ENCODE peak calls at places on chromosome 11, in five cellular contexts. M is bronchial epithelial cell, Q is GM12865, F is fibroblast of pulmonary artery, B is heart right ventricle. H is an unnamed sample.

GRCh38 chr11:34490304-34490703 is 23.3 kb downstream of the ELF5 start:
- DNase-seq in F (no peak), M (no peak), Q (no peak), B (no peak), H (no peak)

GRCh38 chr11:130601141-130601540 is 152.7 kb downstream of the ADAMTS15 start:
- DNase-seq in M (no peak), Q (peak), F (peak), B (peak), H (peak)

GRCh38 chr11:86888164-86888977 is 66.8 kb downstream of the FZD4 start:
- DNase-seq in Q (no peak), B (no peak), M (no peak), F (peak), H (peak)

GRCh38 chr11:11973361-11973800 is 35.0 kb downstream of the DKK3 start:
- DNase-seq in M (no peak), B (peak), Q (no peak), F (peak), H (peak)

GRCh38 chr11:72609045-72609444 is 65.2 kb downstream of the PDE2A start:
- DNase-seq in M (peak), B (no peak), Q (peak), F (peak), H (no peak)

GRCh38 chr11:6626971-6627761 is 7.9 kb upstream of the TPP1 start:
- DNase-seq in Q (no peak), B (peak), M (no peak), F (no peak), H (no peak)

GRCh38 chr11:75267171-75267970 is 26.8 kb downstream of the TPBGL start:
- DNase-seq in M (no peak), Q (no peak), F (no peak), B (no peak), H (no peak)

GRCh38 chr11:432501-433100 is 9.2 kb downstream of the ANO9 start:
- DNase-seq in Q (no peak), M (no peak), F (no peak), B (no peak), H (no peak)

GRCh38 chr11:95739108-95739507 is 50.5 kb downstream of the FAM76B start:
- DNase-seq in B (no peak), M (no peak), Q (no peak), F (no peak), H (no peak)

GRCh38 chr11:76574406-76574805 is 96.1 kb downstream of the LRRC32 start:
- DNase-seq in F (peak), B (no peak), M (no peak), Q (no peak), H (no peak)

GRCh38 chr11:235998-236773 is at the start of gene SIRT3:
- DNase-seq in B (peak), Q (peak), M (peak), F (peak), H (peak)

GRCh38 chr11:114137054-114137453 is 77.5 kb downstream of the ZBTB16 start:
- DNase-seq in M (no peak), B (no peak), F (no peak), Q (no peak), H (no peak)

GRCh38 chr11:13102575-13102840 is 93.4 kb downstream of the RASSF10 start:
- DNase-seq in F (no peak), B (no peak), Q (no peak), M (no peak), H (no peak)

GRCh38 chr11:68564261-68564660 is 103.7 kb downstream of the PPP6R3 start:
- DNase-seq in M (no peak), B (no peak), F (no peak), Q (no peak), H (no peak)

GRCh38 chr11:103053997-103054396 is 38.0 kb downstream of the DCUN1D5 start:
- DNase-seq in Q (no peak), M (no peak), F (no peak), B (no peak), H (no peak)

GRCh38 chr11:74220376-74220775 is 49.3 kb downstream of the PPME1 start:
- DNase-seq in F (peak), B (no peak), M (peak), Q (no peak), H (no peak)

GRCh38 chr11:93487032-93487483 is 56.1 kb downstream of the SMCO4 start:
- DNase-seq in F (no peak), M (no peak), Q (no peak), B (no peak), H (no peak)

GRCh38 chr11:66039765-66040164 is 9.2 kb downstream of the GAL3ST3 start:
- DNase-seq in F (no peak), B (no peak), M (no peak), Q (no peak), H (no peak)

GRCh38 chr11:106482920-106483761 is 405.7 kb downstream of the AASDHPPT start:
- DNase-seq in Q (no peak), B (no peak), M (peak), F (peak), H (no peak)

GRCh38 chr11:73875840-73876239 is 806 bp downstream of the COA4 start:
- DNase-seq in F (no peak), B (no peak), M (no peak), Q (peak), H (no peak)

GRCh38 chr11:17734418-17734911 is at the start of gene KCNC1:
- DNase-seq in B (no peak), Q (peak), F (peak), M (no peak), H (no peak)

GRCh38 chr11:3615998-3616397 is 25.8 kb downstream of the ART5 start:
- DNase-seq in F (no peak), M (peak), B (no peak), Q (no peak), H (no peak)

GRCh38 chr11:117438371-117439000 is 110.8 kb downstream of the CEP164 start:
- DNase-seq in B (no peak), F (peak), M (peak), Q (peak), H (no peak)

GRCh38 chr11:129620705-129621104 is 194.9 kb upstream of the TMEM45B start:
- DNase-seq in B (no peak), Q (no peak), M (peak), F (no peak), H (no peak)

GRCh38 chr11:134482865-134483264 is 70.8 kb upstream of the B3GAT1 start:
- DNase-seq in F (no peak), M (no peak), B (no peak), Q (no peak), H (no peak)

GRCh38 chr11:2074266-2074825 is 64.8 kb downstream of the IGF2 start:
- DNase-seq in M (peak), F (no peak), Q (no peak), B (no peak), H (no peak)

GRCh38 chr11:12272821-12273617 is 104.4 kb upstream of the PARVA start:
- DNase-seq in F (peak), M (peak), Q (no peak), B (no peak), H (no peak)

GRCh38 chr11:70305501-70305900 is 35.0 kb downstream of the PPFIA1 start:
- DNase-seq in F (no peak), M (peak), B (no peak), Q (no peak), H (no peak)

GRCh38 chr11:35216962-35217667 is 78.1 kb downstream of the CD44 start:
- DNase-seq in B (no peak), F (no peak), M (peak), Q (peak), H (no peak)

GRCh38 chr11:86698634-86699033 is 26.2 kb upstream of the ME3 start:
- DNase-seq in Q (no peak), F (no peak), M (no peak), B (no peak), H (no peak)

GRCh38 chr11:58216476-58216875 is 4.0 kb downstream of the OR1S1 start:
- DNase-seq in F (no peak), Q (no peak), M (no peak), B (no peak), H (no peak)

GRCh38 chr11:102546427-102546826 is 15.9 kb upstream of the MMP7 start:
- DNase-seq in M (peak), B (no peak), F (no peak), Q (peak), H (no peak)

GRCh38 chr11:73143126-73143838 is 1.2 kb upstream of the FCHSD2 start:
- DNase-seq in Q (peak), B (no peak), M (no peak), F (peak), H (no peak)

GRCh38 chr11:111387318-111387863 is 8.3 kb upstream of the POU2AF1 start:
- DNase-seq in B (no peak), M (no peak), F (no peak), Q (no peak), H (no peak)

GRCh38 chr11:29159552-29160465 is 857.0 kb downstream of the KCNA4 start:
- DNase-seq in F (peak), B (no peak), Q (peak), M (peak), H (peak)

GRCh38 chr11:69820441-69820840 is 1.2 kb upstream of the FGF3 start:
- DNase-seq in M (no peak), B (no peak), Q (no peak), F (no peak), H (no peak)

GRCh38 chr11:85759915-85760314 is 51.0 kb downstream of the SYTL2 start:
- DNase-seq in B (no peak), Q (no peak), F (peak), M (peak), H (peak)

GRCh38 chr11:78231962-78232459 is 43.3 kb downstream of the USP35 start:
- DNase-seq in Q (no peak), B (no peak), F (peak), M (peak), H (peak)

DNA sequence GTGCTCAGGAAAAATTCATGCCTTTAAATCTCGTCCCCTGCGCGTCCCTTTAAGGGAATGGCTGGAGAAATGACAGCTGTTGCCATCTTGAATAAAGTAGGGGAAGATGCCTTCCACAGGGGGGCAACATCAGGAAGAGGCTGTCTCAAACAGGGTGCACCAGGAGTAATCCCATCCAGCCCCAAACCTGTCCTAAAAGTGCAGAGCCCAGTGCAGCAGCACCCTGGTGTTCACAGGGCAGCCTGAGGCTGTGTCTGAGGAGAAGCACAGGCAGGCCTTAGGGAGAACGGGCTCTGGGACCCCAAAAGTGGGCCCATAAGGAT is 10.8 kb upstream of the C11orf96 start:
- DNase-seq in M (no peak), F (no peak), Q (no peak), B (no peak), H (no peak)
- TF ChIP-seq CTCF in M (no peak), F (no peak), Q (no peak), B (no peak), H (peak)

GRCh38 chr11:62176766-62177165 is 13.2 kb upstream of the SCGB1D1 start:
- DNase-seq in B (no peak), M (no peak), F (no peak), Q (no peak), H (no peak)

GRCh38 chr11:62169448-62169847 is 20.6 kb upstream of the SCGB1D1 start:
- DNase-seq in M (no peak), Q (no peak), F (no peak), B (no peak), H (no peak)

GRCh38 chr11:62166371-62166770 is 23.6 kb upstream of the SCGB1D1 start:
- DNase-seq in F (no peak), Q (no peak), B (no peak), M (no peak), H (no peak)

GRCh38 chr11:62169935-62170334 is 20.1 kb upstream of the SCGB1D1 start:
- DNase-seq in B (no peak), M (no peak), Q (no peak), F (no peak), H (no peak)

DNA sequence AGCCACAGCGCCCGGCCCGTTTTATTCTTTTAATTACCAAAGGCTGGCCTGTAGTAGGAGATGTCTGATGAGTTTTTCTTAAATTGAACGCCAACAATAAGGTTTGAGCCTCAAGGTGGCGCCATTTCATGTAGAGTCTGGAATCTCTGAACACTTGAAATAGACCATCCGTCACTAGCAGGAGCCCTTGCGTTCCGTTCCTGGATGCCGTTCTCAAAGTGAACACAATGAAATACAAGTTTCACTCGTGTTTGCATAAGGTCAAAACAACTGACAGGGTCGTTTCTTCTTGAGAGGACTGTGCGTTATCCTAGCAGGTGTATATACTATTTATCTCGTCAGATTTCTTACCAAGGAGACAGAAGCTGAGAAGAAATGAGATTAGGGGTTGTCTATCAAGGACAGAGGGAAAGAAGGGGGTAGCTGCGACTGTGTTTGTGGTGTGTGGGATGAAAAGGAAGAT is 18.7 kb upstream of the SCGB1D1 start:
- DNase-seq in F (peak), Q (peak), M (peak), B (peak), H (peak)
- TF ChIP-seq CTCF in F (peak), Q (peak), M (peak), B (peak), H (peak)

GRCh38 chr11:63274776-63275175 is 31.4 kb upstream of the SLC22A25 start:
- DNase-seq in Q (no peak), M (peak), B (no peak), F (no peak), H (no peak)
- TF ChIP-seq CTCF in Q (no peak), M (no peak), B (no peak), F (no peak), H (no peak)

GRCh38 chr11:63614136-63614664 is at the start of gene PLAAT3:
- DNase-seq in F (peak), Q (peak), B (peak), M (no peak), H (no peak)
- TF ChIP-seq CTCF in F (no peak), Q (no peak), B (no peak), M (no peak), H (no peak)

GRCh38 chr11:104999716-105000115 is 23.3 kb downstream of the CASP5 start:
- DNase-seq in B (no peak), M (no peak), Q (no peak), F (no peak), H (no peak)

GRCh38 chr11:105000167-105000566 is 22.8 kb downstream of the CASP5 start:
- DNase-seq in F (peak), Q (peak), B (no peak), M (no peak), H (no peak)

GRCh38 chr11:104995001-104995408 is 26.6 kb upstream of the CASP4 start:
- DNase-seq in M (no peak), Q (no peak), F (no peak), B (peak), H (no peak)

GRCh38 chr11:105000797-105001196 is 22.2 kb downstream of the CASP5 start:
- DNase-seq in F (no peak), B (peak), M (no peak), Q (peak), H (no peak)

DNA sequence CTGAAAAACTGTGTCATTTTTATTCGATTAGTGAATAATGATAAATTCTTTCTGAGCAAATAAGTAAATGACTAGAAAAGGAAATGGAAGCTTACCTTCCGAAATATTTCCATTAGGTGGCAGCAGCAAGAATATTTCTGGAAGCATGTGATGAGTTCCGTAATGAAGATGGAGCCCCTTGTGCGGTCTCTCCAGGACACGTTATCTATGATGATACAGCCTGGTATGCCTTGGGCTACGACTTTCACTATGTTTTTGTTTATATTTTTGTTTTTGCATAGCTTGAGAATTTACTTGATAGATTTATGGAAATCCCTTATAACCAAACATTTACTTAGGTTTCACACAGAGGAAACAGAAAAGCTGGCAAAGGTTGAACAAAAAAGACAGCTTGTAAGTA is 25.7 kb downstream of the CASP5 start:
- DNase-seq in F (peak), M (peak), Q (no peak), B (no peak), H (no peak)
- TF ChIP-seq CTCF in F (peak), M (no peak), Q (no peak), B (no peak), H (no peak)

GRCh38 chr11:94599510-94599909 is 32.3 kb downstream of the PIWIL4 start:
- DNase-seq in M (no peak), Q (no peak), B (peak), F (no peak), H (no peak)

GRCh38 chr11:94603587-94603986 is 36.4 kb downstream of the PIWIL4 start:
- DNase-seq in B (no peak), Q (no peak), F (no peak), M (no peak), H (no peak)

GRCh38 chr11:94597896-94598295 is 30.7 kb downstream of the PIWIL4 start:
- DNase-seq in F (peak), B (no peak), M (peak), Q (peak), H (no peak)

GRCh38 chr11:94604496-94604895 is 37.3 kb downstream of the PIWIL4 start:
- DNase-seq in M (peak), F (peak), B (no peak), Q (no peak), H (no peak)

GRCh38 chr11:94602430-94603372 is 35.5 kb downstream of the PIWIL4 start:
- DNase-seq in Q (peak), F (peak), M (peak), B (peak), H (no peak)
- TF ChIP-seq CTCF in Q (peak), F (peak), M (no peak), B (peak), H (no peak)

DNA sequence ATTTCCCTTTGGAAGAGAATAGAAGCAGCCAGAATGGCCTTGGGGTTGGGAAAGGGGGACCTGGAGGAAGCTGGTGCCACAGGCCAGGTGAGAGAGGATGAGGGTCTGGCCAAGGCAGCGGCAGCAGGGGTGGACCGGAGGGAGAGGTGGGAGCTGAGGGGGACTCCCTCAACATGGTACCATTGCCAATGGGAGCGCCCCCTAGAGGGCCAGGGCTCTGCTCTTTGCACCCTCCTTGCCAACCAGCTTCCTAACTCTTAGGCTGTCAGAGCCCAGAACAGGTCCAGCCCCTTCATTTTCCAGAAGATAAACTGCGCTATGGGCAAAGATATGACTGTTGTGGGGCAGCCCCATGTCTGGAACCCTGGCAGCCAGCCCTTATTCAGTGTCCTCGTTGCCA is 185.0 kb downstream of the GRIK4 start:
- DNase-seq in F (no peak), B (no peak), M (no peak), Q (no peak), H (no peak)
- TF ChIP-seq CTCF in F (no peak), B (no peak), M (peak), Q (peak), H (peak)

GRCh38 chr11:60945295-60945667 is 6.7 kb downstream of the SLC15A3 start:
- DNase-seq in Q (no peak), B (no peak), M (no peak), F (no peak), H (no peak)

GRCh38 chr11:60942207-60942606 is 9.8 kb downstream of the SLC15A3 start:
- DNase-seq in Q (no peak), M (no peak), F (no peak), B (no peak), H (no peak)

GRCh38 chr11:60946601-60947265 is 5.2 kb downstream of the SLC15A3 start:
- DNase-seq in M (no peak), B (no peak), F (no peak), Q (no peak), H (no peak)

GRCh38 chr11:60942970-60943565 is 8.9 kb downstream of the SLC15A3 start:
- DNase-seq in F (no peak), B (no peak), Q (no peak), M (peak), H (no peak)

DNA sequence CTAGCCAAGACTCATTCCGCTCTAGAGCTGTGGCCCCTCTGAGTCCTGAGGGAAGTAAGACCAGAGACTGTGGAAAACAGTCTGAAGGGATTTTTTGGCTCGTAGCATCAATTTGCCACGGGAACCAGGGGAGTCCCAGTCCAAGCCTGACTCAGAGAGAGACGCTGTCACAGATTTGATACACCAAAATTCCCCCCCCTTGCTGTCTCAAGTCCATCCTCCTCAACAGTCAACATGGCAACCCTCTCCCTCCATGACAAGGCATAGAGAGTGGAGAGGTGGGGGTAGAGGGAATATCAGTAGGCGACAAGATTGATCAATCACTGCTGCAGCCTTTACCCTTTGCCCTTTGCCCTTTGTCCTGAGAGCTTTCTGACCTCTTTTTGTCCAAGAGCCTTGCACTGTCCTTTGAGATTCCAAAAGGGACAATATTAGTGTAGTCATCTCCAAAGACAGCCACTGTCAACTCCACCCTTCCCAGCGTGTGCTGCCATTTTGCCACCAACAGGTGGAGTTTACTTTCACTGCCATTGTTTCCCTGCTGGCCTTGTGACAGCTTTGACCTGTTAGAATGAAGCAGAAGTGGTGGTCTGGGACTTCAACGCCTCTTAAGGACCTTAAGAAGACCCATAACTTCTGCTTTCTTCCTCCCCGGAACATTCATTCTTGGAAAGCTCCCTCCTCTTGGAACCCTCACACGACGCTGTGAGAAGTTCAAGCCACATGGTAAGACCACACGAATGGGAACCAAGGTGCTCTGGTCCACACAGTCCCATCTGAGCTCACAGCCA is 7.3 kb downstream of the SLC15A3 start:
- DNase-seq in M (no peak), B (no peak), Q (peak), F (no peak), H (no peak)
- TF ChIP-seq CTCF in M (peak), B (peak), Q (peak), F (peak), H (peak)